ENCODE peak calls at places on chromosomes 4 and X, in four cellular contexts. D is aorta, A is thoracic aorta, T is mesendoderm. Y is an unnamed sample.
A peak's percentile ranks its signal among the peaks of the same experiment; 100 is the strongest.

GRCh38 chrX:8913665-8914409 is 112.7 kb upstream of the FAM9A start:
- DNase-seq in D (peak; percentile 48), A (no peak), T (no peak), Y (no peak)

GRCh38 chr4:53431052-53431451 is 53.6 kb downstream of the FIP1L1 start:
- DNase-seq in D (no peak), A (no peak), T (no peak), Y (no peak)

GRCh38 chrX:9378980-9379696 is 85.7 kb upstream of the TBL1X start:
- DNase-seq in D (no peak), A (no peak), T (no peak), Y (no peak)

GRCh38 chr4:87872043-87872442 is 39.3 kb downstream of the MEPE start:
- DNase-seq in D (no peak), A (no peak), T (no peak), Y (no peak)

GRCh38 chr4:87117051-87117729 is 103.2 kb downstream of the KLHL8 start:
- DNase-seq in D (no peak), A (no peak), T (peak; percentile 66), Y (no peak)

GRCh38 chrX:92232182-92232581 is 453.0 kb downstream of the PCDH11X start:
- DNase-seq in D (no peak), A (no peak), T (peak; percentile 24), Y (no peak)

GRCh38 chr4:10186228-10187214 is 69.9 kb upstream of the WDR1 start:
- DNase-seq in D (no peak), A (no peak), T (no peak), Y (no peak)

GRCh38 chrX:9312922-9313867 is 151.7 kb upstream of the TBL1X start:
- DNase-seq in D (peak; percentile 62), A (no peak), T (peak; percentile 38), Y (no peak)

GRCh38 chr4:98510757-98511517 is 147.5 kb downstream of the TSPAN5 start:
- DNase-seq in D (no peak), A (no peak), T (no peak), Y (peak; percentile 55)

GRCh38 chr4:121034010-121034409 is 38.3 kb downstream of the NDNF start:
- DNase-seq in D (no peak), A (no peak), T (no peak), Y (no peak)

GRCh38 chr4:85707591-85707990 is 232.6 kb downstream of the ARHGAP24 start:
- DNase-seq in D (no peak), A (no peak), T (no peak), Y (no peak)

GRCh38 chr4:85697864-85698263 is 222.9 kb downstream of the ARHGAP24 start:
- DNase-seq in D (no peak), A (no peak), T (no peak), Y (no peak)

GRCh38 chr4:85700362-85700761 is 225.4 kb downstream of the ARHGAP24 start:
- DNase-seq in D (no peak), A (no peak), T (no peak), Y (no peak)

GRCh38 chr4:85701881-85702321 is 227.0 kb downstream of the ARHGAP24 start:
- DNase-seq in D (no peak), A (no peak), T (no peak), Y (no peak)

GRCh38 chr4:85703098-85703497 is 228.1 kb downstream of the ARHGAP24 start:
- DNase-seq in D (no peak), A (no peak), T (no peak), Y (no peak)
- H3K4me1 ChIP-seq in D (peaks cover 2% of the 10 kb centered on the region), A (no peaks in the 10 kb centered on the region), T (no peaks in the 10 kb centered on the region), Y (no peaks in the 10 kb centered on the region)

DNA sequence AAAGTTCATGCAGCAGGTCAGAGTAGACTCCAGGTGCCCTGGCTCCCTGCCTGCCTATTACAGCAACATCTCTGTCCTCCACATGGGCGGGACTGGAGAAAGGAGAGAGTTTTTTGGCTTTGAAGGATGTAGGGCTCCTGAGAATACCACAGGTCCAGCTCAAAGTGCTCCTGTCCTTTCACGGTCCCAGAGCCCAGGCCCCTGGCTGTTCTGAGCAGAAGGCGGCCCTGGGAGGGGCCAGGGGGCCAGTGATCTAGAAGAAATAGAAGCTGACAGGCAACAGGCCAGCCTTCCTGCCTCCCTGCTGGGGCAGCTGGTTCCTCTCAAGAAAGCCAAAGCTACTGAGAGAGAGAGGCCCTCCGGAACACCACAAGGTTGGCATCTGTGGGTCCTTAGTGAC is 929 bp upstream of the IQSEC2 start:
- DNase-seq in D (no peak), A (no peak), T (no peak), Y (no peak)
- H3K36me3 ChIP-seq in D (no peaks in the 10 kb centered on the region), A (no peaks in the 10 kb centered on the region), T (no peaks in the 10 kb centered on the region), Y (no peaks in the 10 kb centered on the region)

GRCh38 chr4:40289366-40290188 is 45.6 kb upstream of the CHRNA9 start:
- DNase-seq in D (no peak), A (no peak), T (no peak), Y (no peak)
- H3K4me1 ChIP-seq in D (no peaks in the 10 kb centered on the region), A (no peaks in the 10 kb centered on the region), T (no peaks in the 10 kb centered on the region), Y (no peaks in the 10 kb centered on the region)

DNA sequence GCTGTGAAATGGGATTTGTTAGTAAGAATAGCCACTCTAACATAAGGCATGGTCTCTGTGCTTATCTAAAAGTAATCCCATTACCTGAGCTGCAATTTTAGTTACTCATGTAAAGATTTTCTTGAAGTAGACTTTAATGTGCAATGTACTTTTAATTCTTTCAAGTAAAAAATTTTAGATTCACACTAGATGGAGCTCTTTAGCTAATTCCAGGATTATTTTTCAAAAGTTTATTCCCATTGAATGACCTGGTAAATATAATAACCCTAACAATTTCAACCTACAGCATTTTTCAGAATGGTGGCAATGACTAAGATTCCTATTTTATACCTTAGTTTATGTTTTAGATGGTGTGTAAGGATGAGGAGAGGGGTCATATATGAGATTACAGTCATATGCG is 18.1 kb downstream of the USP38 start:
- DNase-seq in D (no peak), A (no peak), T (no peak), Y (no peak)
- H3K36me3 ChIP-seq in D (peaks cover 4% of the 10 kb centered on the region), A (peaks cover 32% of the 10 kb centered on the region), T (no peaks in the 10 kb centered on the region), Y (peaks cover 65% of the 10 kb centered on the region)

GRCh38 chr4:47483722-47484121 is 1.4 kb upstream of the ATP10D start:
- DNase-seq in D (no peak), A (no peak), T (no peak), Y (no peak)

GRCh38 chr4:47482326-47482725 is 2.7 kb upstream of the ATP10D start:
- DNase-seq in D (no peak), A (no peak), T (no peak), Y (no peak)

GRCh38 chr4:47484169-47484568 is 906 bp upstream of the ATP10D start:
- DNase-seq in D (no peak), A (no peak), T (no peak), Y (no peak)

GRCh38 chr4:47486306-47486705 is 1.2 kb downstream of the ATP10D start:
- DNase-seq in D (no peak), A (no peak), T (no peak), Y (no peak)

DNA sequence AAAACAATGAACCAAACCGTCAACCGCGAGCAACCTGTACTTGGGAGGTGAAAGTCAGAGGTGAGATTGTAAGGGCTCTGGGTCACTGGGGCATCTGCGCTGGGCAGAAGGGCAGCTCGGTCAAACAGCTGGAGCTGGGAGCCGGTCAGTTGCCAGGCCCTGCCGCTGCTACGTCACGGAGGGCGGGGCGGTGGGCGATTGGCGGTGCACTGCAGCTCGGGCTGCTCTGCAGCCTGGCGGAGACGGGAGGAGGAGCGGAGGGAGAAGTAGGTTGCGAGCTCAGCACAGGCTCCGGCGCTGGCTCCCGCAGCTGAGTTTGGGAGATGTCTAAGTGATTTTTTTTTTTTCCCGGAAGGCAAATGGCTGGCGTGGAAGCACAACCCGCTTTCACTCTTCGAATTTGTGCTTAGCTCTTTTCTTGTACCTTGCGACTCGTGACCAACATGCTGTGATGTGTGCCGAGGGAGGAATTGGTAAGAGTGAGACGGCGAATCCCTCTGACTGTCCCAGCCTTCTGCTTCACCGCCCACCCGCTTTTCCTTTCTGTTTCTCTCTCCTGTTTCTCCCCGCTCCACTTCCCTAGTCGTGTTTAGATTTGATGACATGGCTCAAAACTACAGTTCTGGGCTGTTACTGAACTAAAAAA is at the start of gene ATP10D:
- DNase-seq in D (peak; percentile 98), A (peak; percentile 80), T (peak; percentile 94), Y (peak; percentile 89)
- H3K4me1 ChIP-seq in D (peaks cover 3% of the 10 kb centered on the region), A (peaks cover 17% of the 10 kb centered on the region), T (no peaks in the 10 kb centered on the region), Y (no peaks in the 10 kb centered on the region)

GRCh38 chr4:114607086-114607485 is 8.5 kb downstream of the UGT8 start:
- DNase-seq in D (no peak), A (no peak), T (no peak), Y (no peak)
- H3K36me3 ChIP-seq in D (no peaks in the 10 kb centered on the region), A (no peaks in the 10 kb centered on the region), T (no peaks in the 10 kb centered on the region), Y (no peaks in the 10 kb centered on the region)

DNA sequence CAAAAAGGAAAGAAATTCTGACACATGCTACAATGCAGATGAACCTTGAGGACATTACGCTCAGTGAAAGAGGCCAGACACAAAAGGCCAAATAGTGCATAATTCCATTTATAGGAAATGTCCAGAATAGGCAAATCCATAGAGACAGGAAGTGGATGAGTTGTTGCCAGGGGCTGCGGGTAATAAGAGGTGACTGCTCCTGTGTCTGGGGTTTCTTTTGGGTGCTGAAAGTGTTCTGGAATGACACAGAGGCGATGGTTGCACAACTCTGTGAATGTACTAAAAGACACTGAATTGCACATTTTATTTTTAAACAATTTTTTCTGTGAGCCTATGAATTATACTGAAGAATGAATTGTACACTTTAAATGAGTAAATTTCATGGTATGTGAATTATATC is 23.3 kb upstream of the IRAK1 start:
- DNase-seq in D (no peak), A (peak; percentile 28), T (no peak), Y (no peak)
- H3K4me1 ChIP-seq in D (peaks cover 6% of the 10 kb centered on the region), A (peaks cover 30% of the 10 kb centered on the region), T (no peaks in the 10 kb centered on the region), Y (peaks cover 17% of the 10 kb centered on the region)

DNA sequence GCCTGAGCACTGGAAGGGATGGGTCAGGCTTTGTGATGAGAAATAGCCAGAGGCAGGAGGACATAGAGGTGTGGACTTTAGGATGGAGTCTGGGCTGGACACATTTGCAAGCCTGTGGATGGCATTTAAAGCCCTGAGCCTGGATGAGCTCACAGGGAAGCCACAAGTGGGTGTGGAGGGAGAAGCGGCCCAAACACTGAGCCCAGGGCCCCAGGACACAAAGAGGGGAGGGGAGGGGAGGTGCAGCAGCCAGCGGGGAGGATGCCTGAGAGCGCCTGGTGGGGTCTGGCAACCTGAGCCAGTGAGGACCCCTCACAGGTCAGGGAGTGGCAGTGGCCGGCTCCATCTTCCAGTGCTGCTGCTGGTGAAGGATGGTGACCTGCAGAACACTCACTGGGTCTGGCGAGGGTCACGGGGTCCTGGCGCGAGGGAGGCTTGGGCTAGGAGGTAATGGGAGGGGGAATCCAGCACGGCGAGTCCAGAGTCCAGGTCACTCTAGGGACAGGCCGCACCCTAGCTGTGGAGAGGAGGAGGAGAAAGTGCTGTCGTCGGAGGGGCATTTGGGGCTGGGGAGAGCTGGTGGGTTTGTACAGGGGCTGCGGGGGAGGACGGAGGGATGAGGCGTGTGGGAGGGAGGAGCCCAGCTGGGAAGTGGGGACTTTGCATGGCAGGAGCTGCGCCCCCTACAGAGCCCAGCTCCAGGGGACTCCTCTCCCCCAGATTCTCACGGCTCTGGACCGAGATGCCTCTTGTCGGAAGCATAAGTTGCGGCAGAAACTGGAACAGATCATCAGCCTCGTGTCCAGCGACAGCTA is 7.0 kb downstream of the LAGE3 start:
- DNase-seq in D (no peak), A (no peak), T (no peak), Y (no peak)
- H3K36me3 ChIP-seq in D (no peaks in the 10 kb centered on the region), A (peaks cover 3% of the 10 kb centered on the region), T (no peaks in the 10 kb centered on the region), Y (no peaks in the 10 kb centered on the region)